ENCODE peak calls at places on chromosomes 13 and 19, in eight cellular contexts. Q is iris pigment epithelial cell, I is hypothalamus, V is astrocyte, P is ovary, R is stomach, U is non-pigmented ciliary epithelial cell, E is NB4. G is an unnamed sample.

GRCh38 chr13:108897955-108898354 is 268.5 kb downstream of the MYO16 start:
- DNase-seq in Q (peak), I (no peak), V (no peak), P (no peak), R (no peak), U (no peak), E (peak), G (no peak)

GRCh38 chr19:2061936-2062729 is 11.1 kb upstream of the MKNK2 start:
- DNase-seq in Q (no peak), I (no peak), V (no peak), P (peak), R (no peak), U (no peak), E (no peak), G (no peak)

GRCh38 chr19:21022996-21023395 is 2.5 kb downstream of the ZNF430 start:
- DNase-seq in Q (peak), I (no peak), V (peak), P (no peak), R (no peak), U (peak), E (peak), G (no peak)

GRCh38 chr13:39245688-39246087 is 207.4 kb downstream of the NHLRC3 start:
- DNase-seq in Q (no peak), I (no peak), V (no peak), P (no peak), R (no peak), U (no peak), E (no peak), G (no peak)

GRCh38 chr19:10639836-10640235 is 14.3 kb upstream of the ILF3 start:
- DNase-seq in Q (no peak), I (no peak), V (no peak), P (no peak), R (no peak), U (no peak), E (peak), G (no peak)

GRCh38 chr19:39846678-39847486 is 703 bp upstream of the FBL start:
- DNase-seq in Q (no peak), I (no peak), V (no peak), P (no peak), R (no peak), U (no peak), E (peak), G (no peak)

GRCh38 chr13:44433863-44434262 is 60.2 kb downstream of the SERP2 start:
- DNase-seq in Q (no peak), I (no peak), V (no peak), P (no peak), R (no peak), U (no peak), E (no peak), G (no peak)

GRCh38 chr19:4379383-4380253 is 20.7 kb downstream of the SH3GL1 start:
- DNase-seq in Q (peak), I (no peak), V (peak), P (no peak), R (peak), U (no peak), E (no peak), G (no peak)

GRCh38 chr19:4567584-4568071 is 8.1 kb upstream of the SEMA6B start:
- DNase-seq in Q (peak), I (no peak), V (no peak), P (peak), R (peak), U (no peak), E (peak), G (peak)

GRCh38 chr19:16702123-16702522 is 17.5 kb upstream of the NWD1 start:
- DNase-seq in Q (peak), I (no peak), V (peak), P (no peak), R (no peak), U (peak), E (peak), G (peak)

GRCh38 chr19:29873024-29873800 is 61.4 kb downstream of the CCNE1 start:
- DNase-seq in Q (no peak), I (peak), V (no peak), P (peak), R (peak), U (no peak), E (peak), G (peak)

GRCh38 chr13:56515441-56515840 is 625.3 kb upstream of the PRR20A start:
- DNase-seq in Q (no peak), I (no peak), V (no peak), P (no peak), R (no peak), U (no peak), E (no peak), G (no peak)

GRCh38 chr13:51811046-51811445 is 7.1 kb upstream of the DHRS12 start:
- DNase-seq in Q (no peak), I (no peak), V (no peak), P (no peak), R (no peak), U (no peak), E (no peak), G (no peak)

GRCh38 chr19:16737909-16738308 is 18.3 kb downstream of the NWD1 start:
- DNase-seq in Q (no peak), I (no peak), V (no peak), P (no peak), R (no peak), U (no peak), E (no peak), G (no peak)

GRCh38 chr13:108944760-108945159 is 315.3 kb downstream of the MYO16 start:
- DNase-seq in Q (peak), I (no peak), V (no peak), P (no peak), R (no peak), U (no peak), E (peak), G (no peak)

GRCh38 chr13:23411706-23412105 is 21.8 kb downstream of the SACS start:
- DNase-seq in Q (no peak), I (no peak), V (no peak), P (no peak), R (no peak), U (no peak), E (no peak), G (no peak)

GRCh38 chr13:85236431-85236830 is 562.8 kb downstream of the SLITRK6 start:
- DNase-seq in Q (peak), I (no peak), V (peak), P (no peak), R (no peak), U (peak), E (no peak), G (no peak)

GRCh38 chr19:34556500-34556899 is 74.9 kb downstream of the WTIP start:
- DNase-seq in Q (peak), I (no peak), V (no peak), P (no peak), R (no peak), U (no peak), E (peak), G (no peak)

GRCh38 chr13:28204690-28205443 is 66.5 kb downstream of the PAN3 start:
- DNase-seq in Q (no peak), I (no peak), V (no peak), P (no peak), R (no peak), U (no peak), E (no peak), G (no peak)

GRCh38 chr13:93603043-93603442 is 376.4 kb downstream of the GPC6 start:
- DNase-seq in Q (peak), I (no peak), V (peak), P (no peak), R (no peak), U (peak), E (no peak), G (no peak)

GRCh38 chr19:1107655-1108261 is 4.0 kb downstream of the GPX4 start:
- DNase-seq in Q (no peak), I (no peak), V (no peak), P (no peak), R (no peak), U (no peak), E (no peak), G (no peak)

G was measured in left ventricle myocardium inferior.